ENCODE peak calls at places on chromosomes 13 and 19, in four cellular contexts. One of them, this sample, is unnamed.

GRCh38 chr13:73162912-73163911 is 104.4 kb downstream of the KLF5 start:
- DNase-seq in GM12878: no peak
- DNase-seq in H1: no peak
- DNase-seq in HepG2: peak
- DNase-seq in this sample: no peak

GRCh38 chr13:67086260-67086659 is 143.9 kb downstream of the PCDH9 start:
- DNase-seq in H1: no peak
- DNase-seq in GM12878: no peak
- DNase-seq in HepG2: no peak
- DNase-seq in this sample: no peak

GRCh38 chr19:17209126-17210036 is 5.8 kb upstream of the USE1 start:
- DNase-seq in H1: peak
- DNase-seq in HepG2: no peak
- DNase-seq in GM12878: no peak
- DNase-seq in this sample: peak

GRCh38 chr19:31882709-31883108 is 462.7 kb upstream of the ZNF507 start:
- DNase-seq in HepG2: no peak
- DNase-seq in GM12878: no peak
- DNase-seq in H1: no peak
- DNase-seq in this sample: no peak

GRCh38 chr19:17473041-17473440 is 2.7 kb downstream of the SLC27A1 start:
- DNase-seq in HepG2: no peak
- DNase-seq in H1: no peak
- DNase-seq in GM12878: no peak
- DNase-seq in this sample: no peak

GRCh38 chr13:86986448-86986847 is 684.7 kb upstream of the SLITRK5 start:
- DNase-seq in H1: no peak
- DNase-seq in GM12878: no peak
- DNase-seq in HepG2: peak
- DNase-seq in this sample: no peak

GRCh38 chr13:65497265-65497664 is 1732.9 kb downstream of the PCDH9 start:
- DNase-seq in HepG2: no peak
- DNase-seq in H1: no peak
- DNase-seq in GM12878: no peak
- DNase-seq in this sample: no peak

GRCh38 chr13:85093808-85094207 is 705.4 kb downstream of the SLITRK6 start:
- DNase-seq in HepG2: no peak
- DNase-seq in H1: no peak
- DNase-seq in GM12878: no peak
- DNase-seq in this sample: no peak

GRCh38 chr13:100535401-100536135 is 53.0 kb downstream of the GGACT start:
- DNase-seq in GM12878: no peak
- DNase-seq in HepG2: no peak
- DNase-seq in H1: no peak
- DNase-seq in this sample: no peak

GRCh38 chr19:282501-282900 is 8.7 kb downstream of the PLPP2 start:
- DNase-seq in HepG2: no peak
- DNase-seq in H1: no peak
- DNase-seq in GM12878: no peak
- DNase-seq in this sample: no peak

GRCh38 chr19:14511245-14511625 is 7.0 kb downstream of the DNAJB1 start:
- DNase-seq in HepG2: no peak
- DNase-seq in GM12878: no peak
- DNase-seq in H1: no peak
- DNase-seq in this sample: no peak

GRCh38 chr19:10431254-10431942 is 11.1 kb downstream of the PDE4A start:
- DNase-seq in GM12878: peak
- DNase-seq in HepG2: no peak
- DNase-seq in H1: no peak
- DNase-seq in this sample: no peak

GRCh38 chr13:107553838-107554237 is 661.5 kb downstream of the LIG4 start:
- DNase-seq in H1: no peak
- DNase-seq in HepG2: no peak
- DNase-seq in GM12878: no peak
- DNase-seq in this sample: no peak

GRCh38 chr19:19324059-19324755 is 3.6 kb downstream of the MAU2 start:
- DNase-seq in HepG2: no peak
- DNase-seq in GM12878: no peak
- DNase-seq in H1: no peak
- DNase-seq in this sample: no peak

GRCh38 chr13:41461527-41462124 is 4.3 kb downstream of the RGCC start:
- DNase-seq in HepG2: no peak
- DNase-seq in H1: no peak
- DNase-seq in GM12878: no peak
- DNase-seq in this sample: no peak

GRCh38 chr13:39684531-39685137 is 29.2 kb downstream of the COG6 start:
- DNase-seq in H1: no peak
- DNase-seq in HepG2: peak
- DNase-seq in GM12878: no peak
- DNase-seq in this sample: no peak

GRCh38 chr13:27053902-27054595 is 117.6 kb downstream of the USP12 start:
- DNase-seq in H1: no peak
- DNase-seq in HepG2: no peak
- DNase-seq in GM12878: no peak
- DNase-seq in this sample: no peak

GRCh38 chr19:16213076-16213475 is 15.4 kb downstream of the AP1M1 start:
- DNase-seq in H1: no peak
- DNase-seq in GM12878: no peak
- DNase-seq in HepG2: no peak
- DNase-seq in this sample: no peak

GRCh38 chr19:14407889-14408640 is 11.1 kb downstream of the DDX39A start:
- DNase-seq in H1: no peak
- DNase-seq in GM12878: no peak
- DNase-seq in HepG2: peak
- DNase-seq in this sample: no peak

GRCh38 chr13:114077938-114078335 is 54.5 kb downstream of the RASA3 start:
- DNase-seq in GM12878: no peak
- DNase-seq in HepG2: no peak
- DNase-seq in H1: no peak
- DNase-seq in this sample: peak

GRCh38 chr13:113452942-113453901 is at the start of gene ADPRHL1:
- DNase-seq in H1: no peak
- DNase-seq in GM12878: no peak
- DNase-seq in HepG2: no peak
- DNase-seq in this sample: no peak

GRCh38 chr19:28862238-28862637 is 350.7 kb downstream of the UQCRFS1 start:
- DNase-seq in H1: no peak
- DNase-seq in GM12878: no peak
- DNase-seq in HepG2: no peak
- DNase-seq in this sample: no peak

GRCh38 chr13:31674056-31674455 is 65.3 kb upstream of the RXFP2 start:
- DNase-seq in GM12878: no peak
- DNase-seq in H1: no peak
- DNase-seq in HepG2: no peak
- DNase-seq in this sample: no peak

GRCh38 chr13:101648766-101649489 is 196.5 kb downstream of the ITGBL1 start:
- DNase-seq in GM12878: no peak
- DNase-seq in HepG2: no peak
- DNase-seq in H1: no peak
- DNase-seq in this sample: no peak

GRCh38 chr13:109592776-109593175 is 193.6 kb downstream of the IRS2 start:
- DNase-seq in GM12878: no peak
- DNase-seq in H1: no peak
- DNase-seq in HepG2: peak
- DNase-seq in this sample: no peak

GRCh38 chr13:60134376-60134775 is 29.4 kb downstream of the DIAPH3 start:
- DNase-seq in GM12878: no peak
- DNase-seq in H1: no peak
- DNase-seq in HepG2: no peak
- DNase-seq in this sample: no peak

GRCh38 chr13:79389031-79389430 is 17.0 kb downstream of the RBM26 start:
- DNase-seq in HepG2: no peak
- DNase-seq in H1: no peak
- DNase-seq in GM12878: no peak
- DNase-seq in this sample: no peak

GRCh38 chr13:93409001-93409400 is 182.4 kb downstream of the GPC6 start:
- DNase-seq in GM12878: no peak
- DNase-seq in H1: no peak
- DNase-seq in HepG2: no peak
- DNase-seq in this sample: no peak

GRCh38 chr13:100394005-100394695 is 194.4 kb downstream of the GGACT start:
- DNase-seq in GM12878: peak
- DNase-seq in H1: no peak
- DNase-seq in HepG2: no peak
- DNase-seq in this sample: no peak

GRCh38 chr19:47158879-47159509 is 28.4 kb downstream of the SAE1 start:
- DNase-seq in HepG2: no peak
- DNase-seq in GM12878: no peak
- DNase-seq in H1: no peak
- DNase-seq in this sample: no peak

GRCh38 chr19:47363758-47364529 is 14.8 kb downstream of the DHX34 start:
- DNase-seq in GM12878: no peak
- DNase-seq in H1: no peak
- DNase-seq in HepG2: no peak
- DNase-seq in this sample: peak

GRCh38 chr19:55418185-55418584 is 10.6 kb upstream of the UBE2S start:
- DNase-seq in HepG2: peak
- DNase-seq in H1: peak
- DNase-seq in GM12878: no peak
- DNase-seq in this sample: peak

GRCh38 chr19:7818806-7819205 is 11.2 kb upstream of the EVI5L start:
- DNase-seq in GM12878: no peak
- DNase-seq in HepG2: no peak
- DNase-seq in H1: no peak
- DNase-seq in this sample: no peak

GRCh38 chr19:4556574-4557185 is 2.8 kb downstream of the SEMA6B start:
- DNase-seq in H1: no peak
- DNase-seq in GM12878: no peak
- DNase-seq in HepG2: no peak
- DNase-seq in this sample: peak

GRCh38 chr13:111330211-111330610 is 9.8 kb downstream of the TEX29 start:
- DNase-seq in H1: no peak
- DNase-seq in HepG2: no peak
- DNase-seq in GM12878: no peak
- DNase-seq in this sample: no peak

GRCh38 chr13:20045946-20046548 is 87.5 kb downstream of the ZMYM2 start:
- DNase-seq in GM12878: no peak
- DNase-seq in HepG2: no peak
- DNase-seq in H1: no peak
- DNase-seq in this sample: no peak

DNA sequence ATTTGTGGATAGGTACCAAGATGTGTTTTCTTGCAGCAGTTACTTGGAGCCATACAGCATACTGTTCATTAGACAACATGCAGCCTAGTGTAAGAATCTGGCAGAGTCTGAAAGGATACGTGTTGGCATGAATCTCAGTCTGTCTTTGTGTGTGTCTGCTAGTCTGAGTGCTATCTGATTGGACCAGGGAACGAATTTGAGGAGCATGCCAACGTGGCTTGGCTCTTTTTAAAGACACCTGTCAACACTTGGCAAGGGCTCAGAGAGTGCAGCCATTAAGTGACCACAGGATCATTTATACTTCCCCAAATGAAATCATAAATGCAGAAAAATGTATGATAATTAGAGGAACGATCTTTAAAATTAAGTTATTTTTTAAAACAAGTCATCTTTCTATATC is 27.6 kb upstream of the ATXN8OS start:
- DNase-seq in GM12878: no peak
- DNase-seq in HepG2: no peak
- DNase-seq in H1: no peak
- DNase-seq in this sample: no peak
- TF ChIP-seq ZNF274 in GM12878: no peak
- TF ChIP-seq ZNF274 in HepG2: no peak
- TF ChIP-seq ZNF274 in H1: no peak
- TF ChIP-seq ZNF274 in this sample: no peak

GRCh38 chr19:2495651-2496316 is 19.9 kb downstream of the GADD45B start:
- DNase-seq in H1: no peak
- DNase-seq in GM12878: no peak
- DNase-seq in HepG2: no peak
- DNase-seq in this sample: no peak

GRCh38 chr19:2497186-2497585 is 21.3 kb downstream of the GADD45B start:
- DNase-seq in H1: no peak
- DNase-seq in HepG2: no peak
- DNase-seq in GM12878: no peak
- DNase-seq in this sample: no peak

GRCh38 chr19:2494447-2495129 is 18.7 kb downstream of the GADD45B start:
- DNase-seq in GM12878: no peak
- DNase-seq in H1: no peak
- DNase-seq in HepG2: no peak
- DNase-seq in this sample: no peak

GRCh38 chr19:2494084-2494446 is 18.1 kb downstream of the GADD45B start:
- DNase-seq in GM12878: no peak
- DNase-seq in H1: no peak
- DNase-seq in HepG2: no peak
- DNase-seq in this sample: no peak

GRCh38 chr19:2495130-2495641 is 19.3 kb downstream of the GADD45B start:
- DNase-seq in H1: no peak
- DNase-seq in GM12878: no peak
- DNase-seq in HepG2: no peak
- DNase-seq in this sample: no peak
- TF ChIP-seq SUZ12 in H1: no peak
- TF ChIP-seq SUZ12 in GM12878: no peak
- TF ChIP-seq SUZ12 in HepG2: no peak
- TF ChIP-seq SUZ12 in this sample: no peak

GRCh38 chr19:58330458-58330857 is 3.7 kb downstream of the ZSCAN22 start:
- DNase-seq in GM12878: no peak
- DNase-seq in H1: no peak
- DNase-seq in HepG2: no peak
- DNase-seq in this sample: no peak
- H3K4me3 ChIP-seq in GM12878: no peak
- H3K4me3 ChIP-seq in H1: no peak
- H3K4me3 ChIP-seq in HepG2: no peak
- H3K4me3 ChIP-seq in this sample: no peak

GRCh38 chr19:57351867-57352266 is 796 bp downstream of the ZNF304 start:
- DNase-seq in H1: no peak
- DNase-seq in HepG2: no peak
- DNase-seq in GM12878: no peak
- DNase-seq in this sample: no peak

GRCh38 chr19:57342582-57342981 is 8.5 kb upstream of the ZNF304 start:
- DNase-seq in GM12878: no peak
- DNase-seq in HepG2: no peak
- DNase-seq in H1: no peak
- DNase-seq in this sample: no peak

GRCh38 chr19:57350877-57351805 is at the start of gene ZNF304:
- DNase-seq in HepG2: peak
- DNase-seq in GM12878: peak
- DNase-seq in H1: peak
- DNase-seq in this sample: peak

GRCh38 chr19:57348136-57348535 is 2.9 kb upstream of the ZNF304 start:
- DNase-seq in H1: no peak
- DNase-seq in HepG2: no peak
- DNase-seq in GM12878: no peak
- DNase-seq in this sample: no peak
- TF ChIP-seq ZNF274 in H1: no peak
- TF ChIP-seq ZNF274 in HepG2: no peak
- TF ChIP-seq ZNF274 in GM12878: no peak
- TF ChIP-seq ZNF274 in this sample: no peak

GRCh38 chr19:5960005-5961001 is 17.6 kb downstream of the RANBP3 start:
- DNase-seq in H1: no peak
- DNase-seq in HepG2: peak
- DNase-seq in GM12878: no peak
- DNase-seq in this sample: no peak
- TF ChIP-seq SUZ12 in H1: no peak
- TF ChIP-seq SUZ12 in HepG2: no peak
- TF ChIP-seq SUZ12 in GM12878: no peak
- TF ChIP-seq SUZ12 in this sample: no peak